ENCODE peak calls at places on chromosomes 11 and 22, in four cellular contexts. L is endothelial cell of umbilical vein, T is heart right ventricle, K is spleen. N is an unnamed sample.

GRCh38 chr22:45584621-45585436 is 82.1 kb downstream of the FBLN1 start:
- DNase-seq in L (no peak), T (no peak), K (peak), N (no peak)

GRCh38 chr22:48651981-48652538 is 1175.6 kb downstream of the BRD1 start:
- DNase-seq in L (no peak), T (no peak), K (no peak), N (no peak)

GRCh38 chr22:38564669-38565068 is 5.3 kb downstream of the DMC1 start:
- DNase-seq in L (no peak), T (no peak), K (no peak), N (no peak)

GRCh38 chr11:86888164-86888977 is 66.8 kb downstream of the FZD4 start:
- DNase-seq in L (no peak), T (no peak), K (no peak), N (no peak)

GRCh38 chr11:19735512-19735911 is 22.9 kb downstream of the NAV2 start:
- DNase-seq in L (no peak), T (no peak), K (no peak), N (no peak)

GRCh38 chr11:76139317-76139716 is 67.0 kb downstream of the WNT11 start:
- DNase-seq in L (no peak), T (no peak), K (no peak), N (no peak)

GRCh38 chr11:68655406-68655805 is 28.9 kb upstream of the GAL start:
- DNase-seq in L (no peak), T (no peak), K (no peak), N (no peak)

GRCh38 chr11:93000511-93001476 is 31.3 kb downstream of the MTNR1B start:
- DNase-seq in L (peak), T (no peak), K (no peak), N (no peak)

GRCh38 chr11:30206249-30206996 is 24.4 kb upstream of the FSHB start:
- DNase-seq in L (no peak), T (no peak), K (no peak), N (no peak)

GRCh38 chr11:112634551-112634950 is 326.7 kb upstream of the NCAM1 start:
- DNase-seq in L (no peak), T (no peak), K (no peak), N (no peak)

GRCh38 chr11:46134061-46134460 is 12.8 kb upstream of the PHF21A start:
- DNase-seq in L (no peak), T (no peak), K (no peak), N (no peak)

GRCh38 chr11:69520186-69520585 is 38.7 kb downstream of the LINC01488 start:
- DNase-seq in L (no peak), T (no peak), K (no peak), N (no peak)

GRCh38 chr11:14418801-14419417 is 59.9 kb upstream of the RRAS2 start:
- DNase-seq in L (peak), T (no peak), K (no peak), N (no peak)

GRCh38 chr22:35134637-35135036 is 68.7 kb downstream of the ISX start:
- DNase-seq in L (no peak), T (no peak), K (no peak), N (no peak)

GRCh38 chr22:49995059-49995412 is 17.5 kb downstream of the IL17REL start:
- DNase-seq in L (no peak), T (no peak), K (no peak), N (no peak)

GRCh38 chr11:61826930-61827572 is 1.0 kb upstream of the FADS2 start:
- DNase-seq in L (no peak), T (no peak), K (peak), N (no peak)

GRCh38 chr11:69295079-69295994 is 1.4 kb downstream of the MYEOV start:
- DNase-seq in L (no peak), T (no peak), K (peak), N (no peak)

GRCh38 chr11:32421992-32422391 is 13.3 kb downstream of the WT1 start:
- DNase-seq in L (no peak), T (no peak), K (no peak), N (no peak)

GRCh38 chr11:29119116-29119515 is 897.7 kb downstream of the KCNA4 start:
- DNase-seq in L (no peak), T (no peak), K (no peak), N (no peak)

GRCh38 chr11:75400110-75400865 is 970 bp downstream of the RPS3 start:
- DNase-seq in L (peak), T (no peak), K (no peak), N (no peak)

GRCh38 chr22:38882480-38882879 is 10.5 kb upstream of the CBX6 start:
- DNase-seq in L (no peak), T (no peak), K (no peak), N (no peak)

GRCh38 chr11:59025097-59025496 is 61.0 kb upstream of the GLYATL1B start:
- DNase-seq in L (no peak), T (no peak), K (no peak), N (no peak)

GRCh38 chr11:102007567-102008437 is 39.4 kb upstream of the CFAP300 start:
- DNase-seq in L (peak), T (no peak), K (no peak), N (no peak)

GRCh38 chr11:26930518-26931247 is 63.2 kb upstream of the FIBIN start:
- DNase-seq in L (no peak), T (no peak), K (no peak), N (no peak)

GRCh38 chr11:91688672-91689071 is 535.9 kb upstream of the FAT3 start:
- DNase-seq in L (no peak), T (no peak), K (no peak), N (no peak)

GRCh38 chr11:11657101-11657935 is 35.5 kb upstream of the GALNT18 start:
- DNase-seq in L (peak), T (no peak), K (no peak), N (no peak)

GRCh38 chr11:17273668-17274321 is 2.7 kb upstream of the NUCB2 start:
- DNase-seq in L (no peak), T (no peak), K (no peak), N (no peak)

GRCh38 chr11:71437879-71438278 is 10.3 kb downstream of the DHCR7 start:
- DNase-seq in L (no peak), T (no peak), K (no peak), N (no peak)

GRCh38 chr11:2825886-2826678 is 59.5 kb downstream of the CDKN1C start:
- DNase-seq in L (peak), T (peak), K (no peak), N (peak)

GRCh38 chr22:46026907-46027218 is 49.9 kb upstream of the WNT7B start:
- DNase-seq in L (no peak), T (no peak), K (no peak), N (no peak)

GRCh38 chr11:624705-625635 is at the start of gene CDHR5:
- DNase-seq in L (no peak), T (no peak), K (peak), N (no peak)

GRCh38 chr11:133900176-133901105 is 55.1 kb upstream of the SPATA19 start:
- DNase-seq in L (no peak), T (no peak), K (no peak), N (peak)

GRCh38 chr22:26890870-26891269 is 233.5 kb downstream of the MIAT start:
- DNase-seq in L (no peak), T (no peak), K (no peak), N (no peak)
- TF ChIP-seq CTCF in L (no peak), T (no peak), K (no peak), N (no peak)

DNA sequence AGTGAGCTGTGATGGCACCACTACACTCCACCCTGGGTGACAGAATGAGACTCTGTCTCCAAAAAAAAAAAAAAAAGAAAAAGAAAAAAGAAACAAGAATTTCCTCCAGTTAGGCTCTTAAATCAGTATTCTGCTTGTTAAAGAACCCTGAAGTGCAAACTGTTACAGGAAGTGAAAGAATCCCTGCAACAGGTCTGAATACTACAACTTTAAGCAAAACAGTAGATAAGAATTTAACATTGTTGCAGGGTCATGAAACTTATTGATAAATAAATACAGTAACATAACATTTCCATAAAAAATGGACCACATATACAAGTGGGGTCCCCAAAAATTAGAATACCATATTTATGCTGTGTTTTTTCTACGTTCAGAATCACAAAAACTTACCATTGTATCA is 35.8 kb downstream of the FCHSD2 start:
- DNase-seq in L (no peak), T (no peak), K (no peak), N (no peak)
- H3K27ac ChIP-seq in L (no peak), T (no peak), K (peak), N (no peak)

GRCh38 chr11:130828741-130829140 is 87.5 kb downstream of the SNX19 start:
- DNase-seq in L (no peak), T (no peak), K (no peak), N (no peak)

GRCh38 chr11:130825621-130826020 is 90.7 kb downstream of the SNX19 start:
- DNase-seq in L (no peak), T (no peak), K (no peak), N (no peak)

GRCh38 chr11:130826572-130826971 is 89.7 kb downstream of the SNX19 start:
- DNase-seq in L (no peak), T (no peak), K (no peak), N (no peak)

GRCh38 chr11:130829801-130830562 is 86.3 kb downstream of the SNX19 start:
- DNase-seq in L (no peak), T (peak), K (no peak), N (peak)

GRCh38 chr11:130827697-130828377 is 88.4 kb downstream of the SNX19 start:
- DNase-seq in L (peak), T (peak), K (peak), N (no peak)
- TF ChIP-seq CTCF in L (peak), T (peak), K (no peak), N (no peak)

DNA sequence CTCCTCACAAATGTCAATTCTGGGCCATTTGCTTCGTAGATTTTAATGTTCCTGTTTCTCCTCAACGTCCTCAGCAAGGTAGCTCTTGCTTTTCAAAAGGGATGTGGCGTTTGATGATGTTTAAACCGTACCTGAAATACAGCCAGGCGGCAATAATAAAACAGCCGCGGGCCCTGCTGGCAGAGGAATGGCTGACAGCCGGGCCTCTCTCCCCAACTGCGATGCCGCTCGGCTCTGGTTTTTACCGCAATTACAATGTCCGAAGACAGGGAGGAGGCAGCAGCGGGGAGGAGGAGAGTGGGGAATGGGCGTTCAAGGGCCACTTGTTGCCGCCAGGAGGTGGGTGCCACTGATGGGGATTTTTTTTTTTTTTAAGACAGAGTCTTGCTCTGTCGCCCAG is 27.5 kb downstream of the MACROD1 start:
- DNase-seq in L (no peak), T (no peak), K (no peak), N (no peak)
- H3K27ac ChIP-seq in L (no peak), T (no peak), K (no peak), N (no peak)

GRCh38 chr11:95087171-95087570 is 2.5 kb upstream of the ENDOD1 start:
- DNase-seq in L (no peak), T (no peak), K (no peak), N (no peak)

GRCh38 chr11:95092549-95093324 is 3.1 kb downstream of the ENDOD1 start:
- DNase-seq in L (peak), T (no peak), K (no peak), N (no peak)

GRCh38 chr11:95091663-95092062 is 2.0 kb downstream of the ENDOD1 start:
- DNase-seq in L (no peak), T (no peak), K (no peak), N (no peak)

GRCh38 chr11:95088946-95089619 is 563 bp upstream of the ENDOD1 start:
- DNase-seq in L (no peak), T (no peak), K (no peak), N (peak)

GRCh38 chr11:95089620-95090542 is at the start of gene ENDOD1:
- DNase-seq in L (peak), T (peak), K (peak), N (peak)
- TF ChIP-seq CTCF in L (no peak), T (no peak), K (no peak), N (no peak)

GRCh38 chr11:108902027-108902469 is 237.2 kb downstream of the DDX10 start:
- DNase-seq in L (no peak), T (no peak), K (no peak), N (no peak)

GRCh38 chr11:108901359-108901758 is 236.5 kb downstream of the DDX10 start:
- DNase-seq in L (no peak), T (no peak), K (no peak), N (no peak)

GRCh38 chr11:108906826-108907225 is 242.0 kb downstream of the DDX10 start:
- DNase-seq in L (peak), T (no peak), K (no peak), N (no peak)

DNA sequence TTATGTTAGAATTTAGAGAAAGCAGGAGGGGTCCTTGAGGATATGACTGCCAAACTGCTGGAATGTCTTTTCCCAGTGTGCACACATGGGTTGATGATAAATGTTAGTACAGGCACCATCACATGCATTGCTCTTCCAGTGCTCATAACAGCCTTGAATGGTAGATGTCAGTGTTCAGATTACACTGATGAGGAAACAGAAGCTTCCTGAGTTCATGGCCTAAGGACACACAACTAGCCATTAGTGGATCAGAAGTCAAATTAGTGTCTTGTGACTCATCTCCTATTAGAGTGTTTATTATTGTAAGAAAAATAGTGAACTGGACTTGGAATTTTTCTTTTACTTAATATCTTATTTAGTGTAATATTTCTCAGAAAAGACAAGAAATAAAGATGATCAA is 241.5 kb downstream of the DDX10 start:
- DNase-seq in L (peak), T (no peak), K (no peak), N (no peak)
- H3K27ac ChIP-seq in L (peak), T (no peak), K (peak), N (no peak)

N was measured in breast epithelium.